ENCODE peak calls at places on chromosomes 1 and 21, in ten cellular contexts. K, J, C, V, I, G, R, Q, N and F are unnamed samples.

GRCh38 chr1:52426391-52426790 is 22.0 kb downstream of the PRPF38A start:
- DNase-seq in K (no peak), J (no peak), C (no peak), V (no peak), I (no peak), G (no peak), R (no peak), Q (no peak), N (no peak), F (peak; percentile 62)

GRCh38 chr1:49298304-49298703 is 521.6 kb upstream of the BEND5 start:
- DNase-seq in K (peak; percentile 82), J (no peak), C (no peak), V (no peak), I (no peak), G (no peak), R (no peak), Q (no peak), N (no peak), F (no peak)

GRCh38 chr1:92544756-92545165 is 58.0 kb upstream of the GFI1 start:
- DNase-seq in K (no peak), J (no peak), C (no peak), V (no peak), I (no peak), G (no peak), R (no peak), Q (no peak), N (no peak), F (no peak)

GRCh38 chr1:175498002-175498401 is 245.4 kb downstream of the TNR start:
- DNase-seq in K (peak; percentile 20), J (no peak), C (no peak), V (no peak), I (no peak), G (no peak), R (no peak), Q (no peak), N (no peak), F (peak; percentile 61)

GRCh38 chr1:57018119-57018518 is 52.3 kb upstream of the C8B start:
- DNase-seq in K (no peak), J (no peak), C (no peak), V (no peak), I (no peak), G (no peak), R (no peak), Q (no peak), N (no peak), F (no peak)

GRCh38 chr1:213666922-213667321 is 320.9 kb upstream of the PROX1 start:
- DNase-seq in K (no peak), J (no peak), C (no peak), V (no peak), I (no peak), G (no peak), R (no peak), Q (no peak), N (no peak), F (no peak)

GRCh38 chr1:169588785-169589485 is 2.7 kb upstream of the F5 start:
- DNase-seq in K (no peak), J (no peak), C (no peak), V (no peak), I (no peak), G (no peak), R (no peak), Q (no peak), N (no peak), F (no peak)

GRCh38 chr1:198155253-198155652 is 1.5 kb upstream of the NEK7 start:
- DNase-seq in K (no peak), J (no peak), C (peak; percentile 28), V (no peak), I (no peak), G (no peak), R (no peak), Q (peak; percentile 74), N (no peak), F (peak; percentile 37)

GRCh38 chr1:100448371-100448770 is 89.6 kb upstream of the GPR88 start:
- DNase-seq in K (no peak), J (no peak), C (no peak), V (no peak), I (no peak), G (peak; percentile 74), R (no peak), Q (no peak), N (no peak), F (no peak)

GRCh38 chr1:196295766-196296165 is 312.5 kb downstream of the KCNT2 start:
- DNase-seq in K (no peak), J (no peak), C (no peak), V (no peak), I (no peak), G (no peak), R (no peak), Q (no peak), N (no peak), F (peak; percentile 16)

GRCh38 chr1:93670141-93670540 is 11.5 kb downstream of the BCAR3 start:
- DNase-seq in K (peak; percentile 79), J (peak; percentile 79), C (peak; percentile 68), V (no peak), I (no peak), G (no peak), R (no peak), Q (no peak), N (no peak), F (no peak)

GRCh38 chr1:39898146-39898545 is 3.6 kb downstream of the MYCL start:
- DNase-seq in K (no peak), J (no peak), C (no peak), V (no peak), I (no peak), G (no peak), R (no peak), Q (no peak), N (no peak), F (no peak)

GRCh38 chr1:27664291-27664690 is 7.7 kb downstream of the IFI6 start:
- DNase-seq in K (no peak), J (no peak), C (no peak), V (no peak), I (no peak), G (no peak), R (no peak), Q (no peak), N (no peak), F (no peak)

GRCh38 chr21:41817228-41817627 is 50.4 kb upstream of the RIPK4 start:
- DNase-seq in K (peak; percentile 71), J (no peak), C (peak; percentile 33), V (peak; percentile 69), I (no peak), G (peak; percentile 67), R (no peak), Q (no peak), N (peak; percentile 49), F (peak; percentile 48)